ENCODE peak calls at places on chromosomes 2 and 18, in four cellular contexts. L, H, D and Q are unnamed samples.

GRCh38 chr2:178767099-178768060 is 39.8 kb downstream of the TTN start:
- DNase-seq in D (no peak), L (peak), H (no peak), Q (no peak)

GRCh38 chr2:233289590-233290424 is 17.8 kb upstream of the SAG start:
- DNase-seq in L (no peak), D (no peak), H (no peak), Q (no peak)

GRCh38 chr2:181058378-181059269 is 78.2 kb downstream of the UBE2E3 start:
- DNase-seq in L (no peak), H (peak), D (peak), Q (no peak)

GRCh38 chr18:56532176-56532840 is 106.1 kb downstream of the TXNL1 start:
- DNase-seq in H (no peak), D (peak), L (no peak), Q (no peak)

GRCh38 chr2:37427241-37427640 is 82.8 kb downstream of the QPCT start:
- DNase-seq in L (no peak), D (no peak), H (no peak), Q (no peak)

GRCh38 chr2:30664761-30665358 is 142.4 kb downstream of the CAPN13 start:
- DNase-seq in L (no peak), H (no peak), D (peak), Q (no peak)

GRCh38 chr2:64943387-64944150 is 45.6 kb upstream of the SLC1A4 start:
- DNase-seq in D (no peak), L (peak), H (no peak), Q (peak)

GRCh38 chr2:176729706-176730569 is 460.7 kb downstream of the MTX2 start:
- DNase-seq in D (peak), H (no peak), L (peak), Q (no peak)

GRCh38 chr2:237459741-237460174 is 27.3 kb upstream of the MLPH start:
- DNase-seq in H (no peak), L (no peak), D (peak), Q (no peak)

GRCh38 chr2:46978696-46979095 is 63.1 kb upstream of the MCFD2 start:
- DNase-seq in D (no peak), L (no peak), H (peak), Q (no peak)

GRCh38 chr2:137838255-137839092 is 125.8 kb upstream of the HNMT start:
- DNase-seq in D (peak), L (no peak), H (no peak), Q (no peak)

GRCh38 chr2:234335676-234336228 is 161.1 kb downstream of the ARL4C start:
- DNase-seq in H (peak), D (peak), L (peak), Q (peak)

GRCh38 chr2:8424997-8425900 is 256.6 kb upstream of the ID2 start:
- DNase-seq in H (no peak), L (no peak), D (no peak), Q (no peak)

GRCh38 chr18:36066731-36067117 is 635 bp downstream of the RPRD1A start:
- DNase-seq in L (no peak), D (no peak), H (no peak), Q (no peak)

GRCh38 chr2:100752628-100753333 is 67.2 kb upstream of the NPAS2 start:
- DNase-seq in L (no peak), H (no peak), D (peak), Q (no peak)

GRCh38 chr2:61029533-61029932 is 11.5 kb upstream of the PUS10 start:
- DNase-seq in L (no peak), H (no peak), D (no peak), Q (no peak)

GRCh38 chr18:80022613-80023012 is 11.6 kb upstream of the RBFA start:
- DNase-seq in D (no peak), L (no peak), H (no peak), Q (no peak)

GRCh38 chr2:48221846-48222516 is 308.0 kb upstream of the STON1 start:
- DNase-seq in L (no peak), D (no peak), H (no peak), Q (no peak)

GRCh38 chr18:23668731-23669130 is 6.0 kb upstream of the ANKRD29 start:
- DNase-seq in L (peak), H (no peak), D (no peak), Q (no peak)

GRCh38 chr18:32200766-32201165 is 10.9 kb downstream of the MEP1B start:
- DNase-seq in L (no peak), D (no peak), H (no peak), Q (no peak)

GRCh38 chr2:128172191-128172590 is 81.2 kb downstream of the UGGT1 start:
- DNase-seq in L (no peak), D (no peak), H (no peak), Q (no peak)

GRCh38 chr2:168350380-168350779 is 103.0 kb upstream of the STK39 start:
- DNase-seq in D (no peak), L (no peak), H (no peak), Q (no peak)

GRCh38 chr18:34224423-34225217 is at the start of gene NOL4:
- DNase-seq in L (peak), H (no peak), D (no peak), Q (peak)

GRCh38 chr18:13474907-13475306 is 251.5 kb downstream of the FAM210A start:
- DNase-seq in L (no peak), D (no peak), H (no peak), Q (no peak)

GRCh38 chr2:17303054-17303453 is 215.2 kb downstream of the RAD51AP2 start:
- DNase-seq in D (peak), L (no peak), H (no peak), Q (no peak)

GRCh38 chr2:240325006-240325653 is 110.3 kb upstream of the GPC1 start:
- DNase-seq in D (no peak), L (no peak), H (no peak), Q (no peak)
- H3K27ac ChIP-seq in D (no peak), L (no peak), H (no peak), Q (no peak)

GRCh38 chr2:217834744-217835513 is 167.9 kb downstream of the TNS1 start:
- DNase-seq in D (no peak), H (no peak), L (no peak), Q (no peak)
- H3K27ac ChIP-seq in D (no peak), H (no peak), L (peak), Q (no peak)

GRCh38 chr2:28534817-28535216 is 39.0 kb downstream of the PLB1 start:
- DNase-seq in D (no peak), H (no peak), L (no peak), Q (no peak)
- H3K27ac ChIP-seq in D (no peak), H (no peak), L (no peak), Q (no peak)

DNA sequence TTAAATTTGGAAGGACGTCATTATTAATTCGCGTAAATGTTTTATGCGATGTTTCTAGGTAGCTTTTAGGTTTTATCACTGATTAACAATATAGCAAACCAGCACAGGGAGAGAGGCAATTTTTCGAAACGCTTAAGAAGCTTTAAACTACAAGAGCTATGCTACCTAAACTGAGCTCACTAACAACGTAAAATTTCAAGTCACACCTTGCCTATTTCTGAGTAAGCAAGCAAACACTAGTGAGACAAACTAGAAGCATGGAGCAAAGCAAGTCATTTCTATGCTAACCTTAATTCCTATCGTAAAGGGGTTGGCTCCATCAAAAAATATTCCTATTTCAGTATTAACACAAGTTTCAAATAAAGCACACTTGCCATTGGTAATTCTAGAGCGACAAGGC is 1.2 kb downstream of the ITSN2 start:
- DNase-seq in D (no peak), L (no peak), H (no peak), Q (no peak)
- H3K27ac ChIP-seq in D (no peak), L (peak), H (no peak), Q (peak)

GRCh38 chr2:236259371-236259770 is 4.8 kb downstream of the ASB18 start:
- DNase-seq in L (no peak), H (no peak), D (no peak), Q (no peak)

GRCh38 chr2:236265675-236266074 is 1.5 kb upstream of the ASB18 start:
- DNase-seq in L (no peak), H (no peak), D (no peak), Q (no peak)

GRCh38 chr2:236261452-236261851 is 2.8 kb downstream of the ASB18 start:
- DNase-seq in D (peak), H (no peak), L (no peak), Q (no peak)

GRCh38 chr2:236262238-236262637 is 2.0 kb downstream of the ASB18 start:
- DNase-seq in L (peak), H (no peak), D (no peak), Q (no peak)

DNA sequence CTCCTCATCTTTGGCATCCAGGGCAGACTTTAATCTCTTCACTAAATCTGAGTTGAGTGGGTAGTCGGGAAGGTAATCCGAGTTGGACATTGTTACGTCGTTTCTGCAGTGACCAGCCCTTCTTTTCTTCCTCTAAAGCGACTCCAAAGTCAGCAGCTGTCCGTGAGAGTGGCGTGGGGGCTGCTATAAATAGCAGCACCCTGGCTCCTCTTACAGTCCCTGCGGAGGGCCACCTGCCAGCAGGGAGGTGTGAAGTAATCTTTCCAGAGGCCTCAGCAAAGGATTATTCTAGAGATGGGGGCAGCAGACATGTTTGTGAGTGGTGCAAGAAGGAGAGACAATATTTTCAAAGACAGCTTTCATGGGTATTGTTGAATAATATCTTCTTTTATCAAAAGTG is at the start of gene ASB18:
- DNase-seq in H (no peak), D (no peak), L (peak), Q (no peak)
- H3K27ac ChIP-seq in H (no peak), D (no peak), L (peak), Q (no peak)

GRCh38 chr18:44759925-44760342 is 79.2 kb downstream of the SETBP1 start:
- DNase-seq in H (no peak), L (no peak), D (no peak), Q (no peak)
- H3K27ac ChIP-seq in H (no peak), L (no peak), D (no peak), Q (no peak)